ENCODE peak calls at places on chromosomes 16 and 17, in ten cellular contexts. U, V, C, A, I, Y, F, H, M and Q are unnamed samples.
A peak's percentile ranks its signal among the peaks of the same experiment; 100 is the strongest.

GRCh38 chr17:28470266-28471126 is 2.9 kb upstream of the SLC13A2 start:
- DNase-seq in A (no peak), H (no peak), U (no peak), V (no peak), F (no peak), Y (no peak), M (no peak), I (no peak), C (no peak), Q (no peak)

GRCh38 chr16:77775911-77776909 is 12.2 kb upstream of the VAT1L start:
- DNase-seq in Y (no peak), A (no peak), C (no peak), M (no peak), V (no peak), U (no peak), I (no peak), F (no peak), H (no peak), Q (no peak)

GRCh38 chr17:62165378-62165722 is 100.3 kb upstream of the MED13 start:
- DNase-seq in A (no peak), Y (no peak), U (no peak), C (no peak), F (no peak), V (no peak), H (no peak), I (no peak), M (no peak), Q (no peak)

GRCh38 chr16:53899471-53899870 is 195.5 kb downstream of the FTO start:
- DNase-seq in I (no peak), Y (no peak), H (no peak), C (no peak), M (no peak), A (no peak), U (no peak), V (no peak), F (no peak), Q (no peak)

GRCh38 chr16:86044881-86045600 is 146.1 kb downstream of the IRF8 start:
- DNase-seq in U (no peak), I (peak; percentile 31), A (no peak), C (no peak), H (no peak), F (no peak), M (no peak), Y (no peak), V (no peak), Q (no peak)

GRCh38 chr16:54194008-54194731 is 92.4 kb downstream of the IRX3 start:
- DNase-seq in M (peak; percentile 50), I (no peak), Y (peak; percentile 86), F (no peak), C (peak; percentile 71), H (peak; percentile 74), V (peak; percentile 5), A (peak; percentile 95), U (peak; percentile 57), Q (no peak)

GRCh38 chr17:77419547-77420475 is 279.0 kb downstream of the SEC14L1 start:
- DNase-seq in F (no peak), C (no peak), V (no peak), A (no peak), H (peak; percentile 23), M (no peak), I (peak; percentile 27), U (no peak), Y (no peak), Q (no peak)

GRCh38 chr16:85911531-85911930 is 12.6 kb downstream of the IRF8 start:
- DNase-seq in I (no peak), H (no peak), F (no peak), U (no peak), C (no peak), V (no peak), Y (no peak), M (no peak), A (no peak), Q (no peak)

GRCh38 chr16:426115-426905 is 861 bp downstream of the RAB11FIP3 start:
- DNase-seq in I (no peak), H (no peak), V (no peak), A (no peak), M (no peak), F (no peak), Y (peak; percentile 27), U (no peak), C (no peak), Q (no peak)